ENCODE peak calls at places on chromosomes 7 and 10, in seven cellular contexts. M, N, Q, V, P, O and Z are unnamed samples.

GRCh38 chr7:105612806-105613205 is 31.5 kb upstream of the EFCAB10 start:
- DNase-seq in M (no peak), N (no peak), Q (no peak), V (no peak), P (no peak), O (no peak), Z (no peak)

GRCh38 chr10:29256019-29256418 is 32.9 kb upstream of the LYZL1 start:
- DNase-seq in M (no peak), N (no peak), Q (no peak), V (no peak), P (no peak), O (no peak), Z (no peak)

GRCh38 chr10:86650151-86650550 is 4.2 kb upstream of the OPN4 start:
- DNase-seq in M (no peak), N (no peak), Q (no peak), V (peak; percentile 0), P (no peak), O (no peak), Z (no peak)

GRCh38 chr10:125192005-125192404 is 31.6 kb upstream of the CTBP2 start:
- DNase-seq in M (no peak), N (no peak), Q (no peak), V (peak; percentile 24), P (no peak), O (no peak), Z (no peak)

GRCh38 chr7:43164757-43165156 is 52.3 kb downstream of the HECW1 start:
- DNase-seq in M (no peak), N (peak; percentile 86), Q (peak; percentile 98), V (no peak), P (peak; percentile 98), O (peak; percentile 95), Z (peak; percentile 94)

GRCh38 chr10:5442056-5442989 is 30.0 kb downstream of the NET1 start:
- DNase-seq in M (no peak), N (peak; percentile 67), Q (no peak), V (peak; percentile 57), P (peak; percentile 72), O (peak; percentile 74), Z (peak; percentile 47)

GRCh38 chr10:43846187-43846680 is 197.6 kb upstream of the ZNF32 start:
- DNase-seq in M (no peak), N (peak; percentile 61), Q (peak; percentile 44), V (no peak), P (peak; percentile 75), O (no peak), Z (peak; percentile 92)

GRCh38 chr7:55177068-55177530 is 158.3 kb downstream of the EGFR start:
- DNase-seq in M (peak; percentile 39), N (no peak), Q (peak; percentile 8), V (no peak), P (no peak), O (no peak), Z (peak; percentile 11)

GRCh38 chr10:66239062-66239461 is 686.8 kb upstream of the LRRTM3 start:
- DNase-seq in M (no peak), N (no peak), Q (no peak), V (no peak), P (no peak), O (no peak), Z (no peak)

GRCh38 chr10:119103687-119104652 is at the start of gene DENND10:
- DNase-seq in M (peak; percentile 90), N (peak; percentile 90), Q (peak; percentile 50), V (peak; percentile 91), P (peak; percentile 83), O (peak; percentile 89), Z (peak; percentile 76)

GRCh38 chr7:2461268-2462026 is 14.8 kb downstream of the GRIFIN start:
- DNase-seq in M (no peak), N (no peak), Q (no peak), V (no peak), P (no peak), O (no peak), Z (no peak)

GRCh38 chr7:54664235-54665228 is 94.5 kb downstream of the SEC61G start:
- DNase-seq in M (peak; percentile 48), N (peak; percentile 8), Q (peak; percentile 3), V (peak; percentile 81), P (peak; percentile 39), O (peak; percentile 74), Z (no peak)

GRCh38 chr7:146090023-146090645 is 26.5 kb upstream of the CNTNAP2 start:
- DNase-seq in M (no peak), N (peak; percentile 25), Q (no peak), V (no peak), P (peak; percentile 54), O (peak; percentile 63), Z (no peak)

GRCh38 chr7:37425504-37425903 is 23.2 kb downstream of the ELMO1 start:
- DNase-seq in M (no peak), N (no peak), Q (no peak), V (no peak), P (no peak), O (no peak), Z (no peak)

GRCh38 chr7:37067961-37068536 is 343.8 kb upstream of the AOAH start:
- DNase-seq in M (no peak), N (no peak), Q (no peak), V (no peak), P (no peak), O (no peak), Z (no peak)

GRCh38 chr10:60426425-60426824 is 36.8 kb upstream of the ANK3 start:
- DNase-seq in M (no peak), N (peak; percentile 90), Q (peak; percentile 96), V (no peak), P (peak; percentile 94), O (peak; percentile 90), Z (peak; percentile 84)

GRCh38 chr7:124261710-124262109 is 228.8 kb upstream of the TMEM229A start:
- DNase-seq in M (no peak), N (no peak), Q (no peak), V (no peak), P (no peak), O (no peak), Z (no peak)

GRCh38 chr10:124588736-124589451 is 127.3 kb downstream of the LHPP start:
- DNase-seq in M (peak; percentile 90), N (peak; percentile 45), Q (peak; percentile 35), V (peak; percentile 78), P (peak; percentile 38), O (peak; percentile 24), Z (no peak)

GRCh38 chr10:89799573-89799972 is 98.2 kb downstream of the KIF20B start:
- DNase-seq in M (no peak), N (no peak), Q (no peak), V (no peak), P (no peak), O (no peak), Z (no peak)

GRCh38 chr7:157056246-157056645 is 45.8 kb upstream of the MNX1 start:
- DNase-seq in M (no peak), N (no peak), Q (no peak), V (peak; percentile 65), P (no peak), O (no peak), Z (no peak)

DNA sequence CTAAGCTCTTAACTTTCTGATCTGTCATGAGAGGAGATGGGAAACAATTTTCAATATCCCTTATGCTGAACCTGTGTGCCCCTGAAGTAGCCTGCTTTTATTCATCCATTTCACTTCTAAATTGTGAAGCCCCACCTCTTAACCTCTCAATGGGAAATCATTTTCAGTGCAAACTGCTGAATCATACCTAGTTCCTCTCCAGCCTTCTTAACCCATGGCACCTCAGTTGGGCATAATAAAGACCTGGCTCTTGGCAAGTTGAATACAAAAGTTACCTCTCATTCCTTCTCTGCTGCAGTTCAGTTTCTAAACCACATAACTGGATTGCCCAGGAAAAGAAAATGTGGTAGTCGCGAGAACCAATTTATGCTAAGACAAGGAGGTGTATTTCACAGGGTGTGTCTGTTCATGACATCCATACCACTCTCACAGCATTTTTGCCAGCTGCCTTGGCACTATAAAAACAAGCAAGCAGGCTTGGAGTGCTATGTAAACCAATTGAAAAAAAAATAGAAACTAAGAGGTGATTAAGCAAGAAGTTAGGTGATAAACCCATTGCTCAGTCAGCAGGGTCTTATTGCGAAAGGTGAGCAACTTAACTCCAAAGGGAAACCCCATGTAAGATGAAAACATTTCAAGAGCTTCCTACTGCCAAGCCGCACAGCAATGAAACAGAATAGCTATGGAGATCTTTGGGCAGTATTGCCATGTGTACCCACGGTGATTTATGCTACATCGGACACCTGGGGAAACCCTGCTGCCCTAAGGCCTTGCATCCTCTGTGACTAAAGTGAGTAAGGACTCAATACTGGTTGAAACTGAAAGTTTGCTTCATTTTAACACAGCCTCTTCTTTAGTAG is 57.0 kb upstream of the DKK1 start:
- DNase-seq in M (no peak), N (peak; percentile 41), Q (no peak), V (no peak), P (peak; percentile 25), O (no peak), Z (no peak)
- H3K4me3 ChIP-seq in M (no peak overlapping the region), N (no peak overlapping the region), Q (no peak overlapping the region), V (no peak overlapping the region), P (no peak overlapping the region), O (no peak overlapping the region), Z (no peak overlapping the region)

DNA sequence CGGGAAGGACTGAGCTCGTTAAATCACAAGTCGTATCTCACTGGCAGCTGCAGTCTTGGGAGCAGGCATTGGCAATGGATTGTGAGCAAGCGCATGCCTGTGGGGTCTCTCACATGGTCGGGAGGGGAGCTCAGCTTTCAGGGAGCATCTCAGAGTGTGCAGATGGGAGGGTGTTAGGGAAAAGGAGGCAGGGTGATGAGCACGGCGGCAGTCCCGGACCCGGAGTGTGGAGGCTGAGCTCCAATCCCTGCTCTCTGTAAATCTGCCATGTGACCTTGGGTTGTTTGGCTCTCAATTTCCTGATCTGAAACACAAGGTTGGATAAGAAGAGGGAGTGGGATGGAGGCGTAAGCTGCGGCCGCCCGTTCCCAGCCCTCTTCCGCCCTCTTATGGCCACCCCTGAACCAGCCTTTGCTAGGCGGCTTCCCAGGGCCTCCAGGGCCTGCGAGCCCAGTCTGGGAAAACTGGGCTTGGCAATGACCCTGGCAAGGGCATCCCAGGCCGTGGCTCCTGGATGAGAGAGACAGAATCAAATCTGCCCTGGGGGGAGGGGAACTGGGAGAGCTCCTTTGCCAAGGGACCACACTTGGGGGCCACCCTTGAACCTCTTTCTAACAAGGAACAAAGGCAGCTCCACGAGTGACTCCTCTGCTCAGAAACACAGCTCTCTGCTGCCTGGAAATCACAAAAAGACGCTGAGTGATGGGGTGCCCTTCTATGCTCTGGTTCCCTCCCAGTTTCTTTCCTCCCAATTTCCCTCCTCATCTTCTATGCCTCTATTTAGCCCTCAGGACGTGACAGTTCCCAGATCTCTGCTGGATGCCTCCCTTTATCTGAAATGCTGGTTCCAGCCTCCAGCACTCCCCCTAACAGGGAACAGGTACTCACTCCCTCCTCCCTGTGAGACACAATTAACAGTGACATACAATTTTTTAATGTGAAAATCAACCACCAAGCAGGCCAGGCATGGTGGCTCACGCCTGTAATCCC is 41.7 kb upstream of the LOXL4 start:
- DNase-seq in M (peak; percentile 88), N (peak; percentile 88), Q (peak; percentile 68), V (peak; percentile 84), P (peak; percentile 75), O (peak; percentile 69), Z (peak; percentile 83)
- H3K4me3 ChIP-seq in M (no peak overlapping the region), N (no peak overlapping the region), Q (peak overlapping the region; percentile 40), V (no peak overlapping the region), P (no peak overlapping the region), O (no peak overlapping the region), Z (peak overlapping the region; percentile 30)

GRCh38 chr7:29987083-29987482 is 2.5 kb downstream of the SCRN1 start:
- DNase-seq in M (no peak), N (peak; percentile 35), Q (no peak), V (no peak), P (peak; percentile 57), O (peak; percentile 49), Z (peak; percentile 18)
- H3K4me3 ChIP-seq in M (no peak overlapping the region), N (no peak overlapping the region), Q (peak overlapping the region; percentile 80), V (no peak overlapping the region), P (no peak overlapping the region), O (no peak overlapping the region), Z (no peak overlapping the region)

DNA sequence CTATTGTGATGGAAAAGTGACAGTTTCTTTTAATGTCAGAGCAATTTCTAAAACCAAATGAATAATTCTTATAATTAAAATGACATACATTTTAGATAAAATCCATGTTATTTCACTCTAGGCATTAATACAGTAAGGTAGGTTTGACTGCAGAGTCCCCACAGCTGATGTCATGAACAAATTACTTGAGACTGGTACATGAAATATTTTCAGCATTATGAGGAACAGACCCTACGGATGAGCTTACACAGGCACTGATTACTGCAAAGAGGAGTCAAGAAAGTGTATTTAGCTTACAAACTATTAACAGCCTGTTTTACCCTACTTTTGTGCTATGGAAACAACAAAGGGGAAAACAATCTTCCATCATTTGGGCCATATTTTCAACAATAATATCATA is 8.9 kb downstream of the COL1A2 start:
- DNase-seq in M (no peak), N (peak; percentile 26), Q (no peak), V (no peak), P (peak; percentile 39), O (no peak), Z (peak; percentile 56)
- H3K4me3 ChIP-seq in M (no peak overlapping the region), N (no peak overlapping the region), Q (no peak overlapping the region), V (no peak overlapping the region), P (no peak overlapping the region), O (no peak overlapping the region), Z (peak overlapping the region; percentile 96)